ENCODE peak calls at places on chromosome 16, in four cellular contexts. Q, E, G and M are unnamed samples.

GRCh38 chr16:75792781-75793180 is 66.5 kb upstream of the CPHXL start:
- DNase-seq in Q (no peak), E (no peak), G (no peak), M (no peak)

GRCh38 chr16:57480754-57481230 is 5.5 kb downstream of the DOK4 start:
- DNase-seq in G (no peak), Q (no peak), E (no peak), M (no peak)

GRCh38 chr16:17339764-17340541 is 130.8 kb downstream of the XYLT1 start:
- DNase-seq in G (no peak), Q (no peak), E (no peak), M (no peak)

GRCh38 chr16:7513429-7513828 is 180.8 kb downstream of the RBFOX1 start:
- DNase-seq in E (no peak), Q (peak), G (peak), M (peak)

GRCh38 chr16:89256651-89257254 is 39.2 kb downstream of the ZNF778 start:
- DNase-seq in G (no peak), Q (no peak), E (no peak), M (no peak)

GRCh38 chr16:89572478-89573205 is 2.9 kb upstream of the CPNE7 start:
- DNase-seq in E (no peak), G (no peak), Q (peak), M (no peak)

GRCh38 chr16:22912654-22913053 is 98.7 kb downstream of the HS3ST2 start:
- DNase-seq in Q (no peak), E (no peak), G (no peak), M (no peak)

GRCh38 chr16:79595261-79595660 is 5.3 kb downstream of the MAF start:
- DNase-seq in E (no peak), G (no peak), Q (no peak), M (no peak)

GRCh38 chr16:68506331-68507053 is 32.6 kb upstream of the ZFP90 start:
- DNase-seq in Q (no peak), E (no peak), G (no peak), M (no peak)

GRCh38 chr16:9364721-9365693 is 273.6 kb downstream of the HAPSTR1 start:
- DNase-seq in G (no peak), Q (peak), E (no peak), M (no peak)

GRCh38 chr16:79559532-79559931 is 41.0 kb downstream of the MAF start:
- DNase-seq in G (no peak), E (no peak), Q (no peak), M (no peak)

GRCh38 chr16:81315271-81316175 is 761 bp downstream of the GAN start:
- DNase-seq in G (peak), Q (peak), E (no peak), M (peak)

GRCh38 chr16:6722786-6723185 is 609.9 kb upstream of the RBFOX1 start:
- DNase-seq in G (no peak), E (no peak), Q (no peak), M (no peak)

GRCh38 chr16:80526418-80527061 is 14.3 kb upstream of the DYNLRB2 start:
- DNase-seq in Q (peak), E (no peak), G (peak), M (peak)

GRCh38 chr16:29198231-29198630 is 208.3 kb downstream of the NPIPB11 start:
- DNase-seq in G (no peak), Q (no peak), E (no peak), M (no peak)

GRCh38 chr16:81748476-81749198 is 30.5 kb upstream of the PLCG2 start:
- DNase-seq in G (no peak), E (peak), Q (no peak), M (no peak)

GRCh38 chr16:3610698-3611144 is 685 bp downstream of the SLX4 start:
- DNase-seq in Q (no peak), G (no peak), E (no peak), M (no peak)

GRCh38 chr16:83365166-83365565 is 442.6 kb upstream of the HSBP1 start:
- DNase-seq in E (no peak), G (no peak), Q (no peak), M (no peak)

GRCh38 chr16:3578121-3578520 is 918 bp upstream of the NLRC3 start:
- DNase-seq in Q (no peak), E (peak), G (no peak), M (no peak)

GRCh38 chr16:56984639-56985038 is 4.7 kb upstream of the NLRC5 start:
- DNase-seq in Q (no peak), E (no peak), G (no peak), M (no peak)

GRCh38 chr16:28609631-28610594 is at the start of gene SULT1A1:
- DNase-seq in G (peak), Q (peak), E (no peak), M (no peak)

GRCh38 chr16:3646348-3646920 is 8.1 kb upstream of the DNASE1 start:
- DNase-seq in G (peak), Q (peak), E (no peak), M (peak)

GRCh38 chr16:85222151-85222863 is 110.0 kb upstream of the CIBAR2 start:
- DNase-seq in E (no peak), G (no peak), Q (no peak), M (no peak)

GRCh38 chr16:89564476-89565255 is 4.2 kb downstream of the RPL13 start:
- DNase-seq in G (no peak), Q (peak), E (no peak), M (no peak)

GRCh38 chr16:74073471-74073870 is 223.1 kb upstream of the PSMD7 start:
- DNase-seq in Q (no peak), E (no peak), G (no peak), M (no peak)

GRCh38 chr16:56779956-56780355 is 50.0 kb downstream of the NUP93 start:
- DNase-seq in G (no peak), Q (no peak), E (no peak), M (no peak)

GRCh38 chr16:57485091-57485915 is 990 bp downstream of the DOK4 start:
- DNase-seq in Q (no peak), E (no peak), G (no peak), M (no peak)

GRCh38 chr16:58456193-58456592 is 43.8 kb upstream of the NDRG4 start:
- DNase-seq in E (no peak), G (no peak), Q (peak), M (no peak)

GRCh38 chr16:31700530-31701388 is 172.8 kb upstream of the ZNF267 start:
- DNase-seq in E (peak), G (peak), Q (peak), M (peak)

GRCh38 chr16:5510819-5511370 is 413.3 kb upstream of the EEF2KMT start:
- DNase-seq in Q (no peak), G (no peak), E (no peak), M (no peak)

GRCh38 chr16:22333457-22333994 is 36.3 kb downstream of the POLR3E start:
- DNase-seq in Q (no peak), E (no peak), G (no peak), M (no peak)

GRCh38 chr16:9159839-9160550 is 68.6 kb downstream of the HAPSTR1 start:
- DNase-seq in E (peak), G (peak), Q (peak), M (peak)

GRCh38 chr16:24993722-24994686 is 21.2 kb downstream of the ARHGAP17 start:
- DNase-seq in Q (peak), G (peak), E (no peak), M (no peak)

DNA sequence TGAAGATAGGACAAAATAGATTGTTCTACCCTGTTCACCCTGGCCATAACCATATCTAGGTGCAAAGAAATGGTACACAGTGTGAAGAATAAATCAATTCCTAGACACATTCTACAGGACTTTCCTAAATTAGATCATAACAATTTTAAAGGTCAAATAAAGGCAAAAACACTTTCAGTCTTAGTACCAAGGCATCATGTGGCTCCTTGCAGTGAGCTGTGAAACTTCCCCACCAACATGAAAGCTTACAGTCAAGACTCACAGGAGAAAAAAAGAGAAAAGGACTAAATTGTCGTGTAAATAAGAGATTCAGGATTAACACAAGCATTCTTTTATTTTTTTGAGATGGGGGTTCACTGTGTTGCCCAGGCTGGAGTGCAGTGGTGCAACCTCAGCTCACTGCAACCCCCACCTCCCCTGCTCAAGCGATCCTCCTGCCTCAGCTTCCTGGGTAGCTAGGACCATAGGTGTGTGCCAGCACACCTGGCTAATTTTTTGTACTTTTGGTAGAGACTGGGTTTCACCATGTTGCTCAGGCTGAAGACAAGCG is 14.2 kb downstream of the NSMCE1 start:
- DNase-seq in Q (no peak), E (peak), G (no peak), M (no peak)
- TF ChIP-seq FOXM1 in Q (no peak), E (peak), G (no peak), M (no peak)

GRCh38 chr16:11966173-11966572 is 1.2 kb downstream of the TNFRSF17 start:
- DNase-seq in G (no peak), E (peak), Q (no peak), M (no peak)
- TF ChIP-seq TARDBP in G (no peak), E (no peak), Q (no peak), M (no peak)

GRCh38 chr16:49540836-49541235 is 167.2 kb downstream of the C16orf78 start:
- DNase-seq in Q (no peak), G (no peak), E (no peak), M (no peak)
- TF ChIP-seq FOXM1 in Q (no peak), G (no peak), E (no peak), M (no peak)

GRCh38 chr16:54477766-54478165 is 191.2 kb upstream of the IRX3 start:
- DNase-seq in Q (no peak), E (no peak), G (no peak), M (no peak)

GRCh38 chr16:54484700-54485099 is 198.1 kb upstream of the IRX3 start:
- DNase-seq in Q (no peak), G (no peak), E (no peak), M (no peak)

GRCh38 chr16:54479546-54479945 is 193.0 kb upstream of the IRX3 start:
- DNase-seq in Q (no peak), E (no peak), G (no peak), M (no peak)

GRCh38 chr16:54487933-54488332 is 201.3 kb upstream of the IRX3 start:
- DNase-seq in Q (no peak), G (no peak), E (no peak), M (no peak)

GRCh38 chr16:54482892-54483574 is 196.4 kb upstream of the IRX3 start:
- DNase-seq in Q (no peak), E (no peak), G (no peak), M (no peak)
- TF ChIP-seq TARDBP in Q (no peak), E (no peak), G (no peak), M (no peak)

DNA sequence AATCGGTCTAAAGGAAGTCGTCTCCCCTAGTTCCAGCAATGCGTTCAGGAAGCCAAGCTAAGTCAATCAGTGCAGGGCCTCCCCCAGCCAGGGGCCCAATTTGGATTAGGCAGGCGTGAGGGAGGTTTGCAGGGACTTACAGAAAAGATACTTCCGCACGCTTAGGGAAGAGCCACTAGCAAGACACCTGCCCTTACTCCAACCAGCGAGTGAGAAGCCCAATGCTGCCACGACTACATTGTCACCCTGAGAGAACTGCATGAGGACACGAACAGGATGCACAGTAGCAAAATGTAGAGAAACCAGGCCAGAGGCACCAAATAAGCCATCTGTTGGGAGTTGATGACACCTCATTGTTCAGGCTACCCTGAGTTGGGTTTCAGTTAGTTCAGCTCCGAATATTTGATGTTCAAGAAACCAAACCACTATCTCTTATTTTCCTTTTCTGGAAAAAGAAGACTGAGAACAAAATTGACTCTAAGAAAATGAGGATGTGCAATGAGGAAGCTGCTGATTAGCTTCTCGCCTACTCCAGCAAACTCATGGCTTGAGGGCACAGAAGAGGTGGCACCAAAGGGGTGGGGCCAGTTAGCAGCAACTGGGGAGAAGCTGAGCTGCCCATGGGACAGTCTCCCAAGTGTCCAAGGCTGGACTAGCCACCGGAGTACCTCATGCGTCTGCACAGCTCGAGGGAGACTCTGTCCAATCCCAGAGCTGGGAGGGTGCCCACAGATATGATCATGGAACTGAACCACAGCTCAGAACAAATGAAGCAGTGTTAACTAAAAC is 29.3 kb downstream of the TK2 start:
- DNase-seq in G (no peak), E (no peak), Q (no peak), M (no peak)
- TF ChIP-seq FOXM1 in G (no peak), E (no peak), Q (no peak), M (no peak)

GRCh38 chr16:1653023-1653422 is 25.1 kb upstream of the JPT2 start:
- DNase-seq in Q (no peak), E (no peak), G (no peak), M (no peak)

GRCh38 chr16:1654505-1655268 is 23.4 kb upstream of the JPT2 start:
- DNase-seq in Q (no peak), E (no peak), G (no peak), M (no peak)

GRCh38 chr16:1656808-1657617 is 21.1 kb upstream of the JPT2 start:
- DNase-seq in Q (no peak), G (peak), E (no peak), M (no peak)

GRCh38 chr16:1655909-1656807 is 21.9 kb upstream of the JPT2 start:
- DNase-seq in E (no peak), G (no peak), Q (no peak), M (no peak)

DNA sequence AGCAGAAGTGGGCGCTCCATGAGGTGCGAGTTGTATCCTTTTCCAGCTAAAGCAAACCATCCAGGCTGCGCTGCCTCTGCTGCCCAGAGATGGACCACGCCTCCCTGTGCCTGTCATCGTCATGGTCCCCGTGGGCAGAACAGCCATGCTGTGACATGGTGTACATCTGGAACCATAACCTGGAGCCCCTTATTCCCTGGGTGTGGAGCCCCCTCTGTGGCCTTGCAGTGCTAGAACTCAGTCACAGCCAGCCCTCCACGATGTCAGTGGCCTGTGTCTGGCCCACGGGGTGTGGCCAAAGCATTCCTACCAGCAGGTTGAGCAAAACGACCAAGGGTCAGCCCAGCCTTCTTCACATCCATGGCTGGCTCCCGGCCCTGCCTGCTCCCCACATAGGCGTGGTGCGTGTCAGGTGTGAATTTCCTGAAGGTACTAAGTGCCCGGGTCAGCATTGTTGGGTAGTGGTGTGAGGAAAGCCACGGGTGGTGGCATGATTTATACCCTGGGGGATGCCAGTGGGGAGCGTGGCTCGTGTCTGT is 22.7 kb upstream of the JPT2 start:
- DNase-seq in E (no peak), G (no peak), Q (no peak), M (no peak)
- TF ChIP-seq TARDBP in E (no peak), G (no peak), Q (no peak), M (no peak)

GRCh38 chr16:49881890-49882289 is 26.0 kb upstream of the ZNF423 start:
- DNase-seq in G (no peak), Q (no peak), E (no peak), M (no peak)

GRCh38 chr16:49876716-49877129 is 20.8 kb upstream of the ZNF423 start:
- DNase-seq in G (peak), E (no peak), Q (no peak), M (peak)

GRCh38 chr16:49874613-49875237 is 18.8 kb upstream of the ZNF423 start:
- DNase-seq in G (no peak), E (no peak), Q (no peak), M (no peak)

DNA sequence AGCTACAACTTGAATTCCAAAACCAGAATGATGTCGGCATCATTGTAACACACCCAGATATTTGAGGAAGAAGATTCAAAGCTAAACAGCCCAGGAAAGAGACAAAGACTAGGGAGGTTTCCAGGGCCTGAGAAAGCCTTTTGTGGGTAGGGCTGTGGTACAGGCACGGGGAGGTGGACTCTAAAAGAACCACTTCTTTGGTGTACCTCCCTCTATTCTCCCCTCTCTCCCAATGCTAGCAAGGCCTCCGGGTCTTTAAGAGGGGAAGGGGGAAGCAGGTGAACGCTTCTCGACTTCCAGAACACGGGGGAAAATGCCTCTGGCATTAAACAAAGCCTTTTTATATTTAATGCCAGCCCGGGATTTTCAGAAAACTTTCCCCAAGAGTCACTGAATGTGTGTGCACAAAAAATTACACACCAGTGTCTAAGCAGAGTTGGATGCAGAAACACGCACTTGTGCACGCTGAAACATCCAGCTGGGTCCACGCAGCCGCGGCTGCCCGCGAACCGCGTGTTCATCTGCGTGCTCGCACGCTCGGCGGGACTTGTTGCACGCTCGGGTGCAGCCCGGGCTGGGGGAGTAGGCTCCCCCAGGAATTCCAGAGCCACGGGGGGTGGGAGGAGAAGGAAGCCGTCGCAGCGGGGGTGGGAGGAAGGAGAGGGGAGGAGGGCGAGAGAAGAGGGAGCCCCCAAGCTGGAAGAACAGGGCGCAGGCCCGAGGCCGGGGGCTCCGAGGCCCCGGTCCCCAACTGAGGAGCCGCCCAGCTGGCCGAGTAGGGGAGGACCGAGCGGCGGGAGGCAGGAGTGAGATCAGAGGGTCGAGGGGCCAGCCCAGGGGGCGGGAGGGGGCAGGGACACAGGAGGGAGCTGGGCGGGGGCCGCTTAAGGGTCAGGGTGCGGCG is 20.2 kb upstream of the ZNF423 start:
- DNase-seq in Q (no peak), E (no peak), G (no peak), M (no peak)
- TF ChIP-seq FOXM1 in Q (no peak), E (no peak), G (no peak), M (no peak)

GRCh38 chr16:30659507-30660423 is 1.5 kb downstream of the FBRS start:
- DNase-seq in G (no peak), E (no peak), Q (no peak), M (peak)

GRCh38 chr16:30656974-30657865 is 1.0 kb upstream of the FBRS start:
- DNase-seq in E (no peak), G (no peak), Q (no peak), M (no peak)

GRCh38 chr16:30660424-30661251 is 2.4 kb downstream of the FBRS start:
- DNase-seq in Q (no peak), G (no peak), E (no peak), M (no peak)

GRCh38 chr16:30657866-30658730 is at the start of gene FBRS:
- DNase-seq in G (peak), Q (peak), E (peak), M (peak)

GRCh38 chr16:30658731-30659506 is 688 bp downstream of the FBRS start:
- DNase-seq in Q (peak), G (peak), E (peak), M (peak)
- TF ChIP-seq TARDBP in Q (no peak), G (no peak), E (no peak), M (no peak)